ENCODE peak calls at places on chromosome 15, in seven cellular contexts. One of them, this sample, is unnamed.

GRCh38 chr15:101451886-101452285 is 37.6 kb downstream of the PCSK6 start:
- DNase-seq in naive thymus-derived CD4-positive, alpha-beta T cell: no peak
- DNase-seq in AG04450: no peak
- DNase-seq in colonic mucosa: no peak
- DNase-seq in caudate nucleus: no peak
- DNase-seq in HCT116: no peak
- DNase-seq in lower lobe of right lung: no peak
- DNase-seq in this sample: no peak

GRCh38 chr15:48090115-48090514 is 30.7 kb upstream of the SLC24A5 start:
- DNase-seq in caudate nucleus: no peak
- DNase-seq in naive thymus-derived CD4-positive, alpha-beta T cell: no peak
- DNase-seq in colonic mucosa: peak
- DNase-seq in lower lobe of right lung: no peak
- DNase-seq in HCT116: no peak
- DNase-seq in AG04450: no peak
- DNase-seq in this sample: no peak

GRCh38 chr15:25710184-25710583 is 152.9 kb downstream of the ATP10A start:
- DNase-seq in AG04450: no peak
- DNase-seq in HCT116: no peak
- DNase-seq in naive thymus-derived CD4-positive, alpha-beta T cell: peak
- DNase-seq in caudate nucleus: no peak
- DNase-seq in colonic mucosa: no peak
- DNase-seq in lower lobe of right lung: peak
- DNase-seq in this sample: no peak

GRCh38 chr15:59222106-59222505 is 15.5 kb downstream of the LDHAL6B start:
- DNase-seq in colonic mucosa: no peak
- DNase-seq in AG04450: peak
- DNase-seq in naive thymus-derived CD4-positive, alpha-beta T cell: no peak
- DNase-seq in lower lobe of right lung: no peak
- DNase-seq in caudate nucleus: no peak
- DNase-seq in HCT116: no peak
- DNase-seq in this sample: no peak

GRCh38 chr15:86759766-86760165 is 680.1 kb downstream of the AGBL1 start:
- DNase-seq in AG04450: no peak
- DNase-seq in caudate nucleus: no peak
- DNase-seq in lower lobe of right lung: no peak
- DNase-seq in naive thymus-derived CD4-positive, alpha-beta T cell: no peak
- DNase-seq in colonic mucosa: no peak
- DNase-seq in HCT116: no peak
- DNase-seq in this sample: no peak

GRCh38 chr15:79743032-79743431 is 153.8 kb downstream of the MTHFS start:
- DNase-seq in lower lobe of right lung: no peak
- DNase-seq in HCT116: no peak
- DNase-seq in naive thymus-derived CD4-positive, alpha-beta T cell: no peak
- DNase-seq in colonic mucosa: no peak
- DNase-seq in caudate nucleus: no peak
- DNase-seq in AG04450: no peak
- DNase-seq in this sample: no peak

GRCh38 chr15:56356616-56357015 is 8.6 kb upstream of the TEX9 start:
- DNase-seq in lower lobe of right lung: no peak
- DNase-seq in HCT116: no peak
- DNase-seq in naive thymus-derived CD4-positive, alpha-beta T cell: no peak
- DNase-seq in caudate nucleus: no peak
- DNase-seq in AG04450: no peak
- DNase-seq in colonic mucosa: no peak
- DNase-seq in this sample: no peak

GRCh38 chr15:38690221-38690620 is 125.6 kb upstream of the RASGRP1 start:
- DNase-seq in caudate nucleus: no peak
- DNase-seq in naive thymus-derived CD4-positive, alpha-beta T cell: no peak
- DNase-seq in HCT116: no peak
- DNase-seq in AG04450: no peak
- DNase-seq in colonic mucosa: no peak
- DNase-seq in lower lobe of right lung: no peak
- DNase-seq in this sample: no peak

GRCh38 chr15:101027273-101027901 is 108.2 kb downstream of the LRRK1 start:
- DNase-seq in HCT116: no peak
- DNase-seq in naive thymus-derived CD4-positive, alpha-beta T cell: no peak
- DNase-seq in colonic mucosa: peak
- DNase-seq in AG04450: no peak
- DNase-seq in lower lobe of right lung: no peak
- DNase-seq in caudate nucleus: no peak
- DNase-seq in this sample: no peak

GRCh38 chr15:23869391-23869790 is 182.3 kb upstream of the NDN start:
- DNase-seq in HCT116: no peak
- DNase-seq in caudate nucleus: no peak
- DNase-seq in colonic mucosa: peak
- DNase-seq in naive thymus-derived CD4-positive, alpha-beta T cell: no peak
- DNase-seq in AG04450: no peak
- DNase-seq in lower lobe of right lung: peak
- DNase-seq in this sample: no peak

GRCh38 chr15:65101418-65101890 is 13.5 kb downstream of the UBAP1L start:
- DNase-seq in naive thymus-derived CD4-positive, alpha-beta T cell: no peak
- DNase-seq in AG04450: peak
- DNase-seq in lower lobe of right lung: peak
- DNase-seq in colonic mucosa: peak
- DNase-seq in caudate nucleus: peak
- DNase-seq in HCT116: peak
- DNase-seq in this sample: no peak

GRCh38 chr15:34754674-34755418 is at the start of gene GJD2:
- DNase-seq in naive thymus-derived CD4-positive, alpha-beta T cell: no peak
- DNase-seq in colonic mucosa: no peak
- DNase-seq in lower lobe of right lung: no peak
- DNase-seq in caudate nucleus: no peak
- DNase-seq in AG04450: no peak
- DNase-seq in HCT116: no peak
- DNase-seq in this sample: no peak

GRCh38 chr15:85380860-85381535 is 595 bp downstream of the AKAP13 start:
- DNase-seq in HCT116: no peak
- DNase-seq in colonic mucosa: peak
- DNase-seq in AG04450: no peak
- DNase-seq in naive thymus-derived CD4-positive, alpha-beta T cell: peak
- DNase-seq in caudate nucleus: no peak
- DNase-seq in lower lobe of right lung: peak
- DNase-seq in this sample: no peak

DNA sequence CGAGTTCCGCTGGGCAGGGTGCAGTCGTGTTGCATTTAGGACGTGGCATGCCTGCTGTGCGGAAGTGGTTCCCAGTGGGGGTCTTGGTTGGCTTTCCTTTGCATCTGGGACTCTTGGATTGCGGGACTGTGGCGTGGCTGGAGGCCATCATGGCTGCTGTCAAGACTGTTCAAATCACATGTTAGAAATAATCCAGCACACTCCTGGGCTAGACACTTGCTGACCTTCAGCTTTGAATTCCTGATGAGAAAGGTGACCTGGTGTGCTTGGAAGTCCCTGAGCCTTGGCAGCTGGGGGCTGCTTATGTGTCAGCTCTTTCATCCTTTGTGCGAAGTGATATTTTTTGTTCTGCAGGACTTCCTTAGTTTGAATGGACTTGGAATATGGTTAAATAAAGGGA is 59.9 kb downstream of the IGF1R start:
- DNase-seq in AG04450: no peak
- DNase-seq in lower lobe of right lung: no peak
- DNase-seq in caudate nucleus: no peak
- DNase-seq in HCT116: no peak
- DNase-seq in colonic mucosa: no peak
- DNase-seq in naive thymus-derived CD4-positive, alpha-beta T cell: no peak
- DNase-seq in this sample: no peak
- H3K27ac ChIP-seq in AG04450: no peak
- H3K27ac ChIP-seq in lower lobe of right lung: no peak
- H3K27ac ChIP-seq in caudate nucleus: no peak
- H3K27ac ChIP-seq in HCT116: no peak
- H3K27ac ChIP-seq in colonic mucosa: no peak
- H3K27ac ChIP-seq in naive thymus-derived CD4-positive, alpha-beta T cell: no peak
- H3K27ac ChIP-seq in this sample: no peak

GRCh38 chr15:41278319-41278718 is 47.3 kb downstream of the CHP1 start:
- DNase-seq in AG04450: no peak
- DNase-seq in caudate nucleus: no peak
- DNase-seq in HCT116: no peak
- DNase-seq in colonic mucosa: no peak
- DNase-seq in lower lobe of right lung: no peak
- DNase-seq in naive thymus-derived CD4-positive, alpha-beta T cell: no peak
- DNase-seq in this sample: no peak

GRCh38 chr15:41279535-41280283 is 48.6 kb downstream of the CHP1 start:
- DNase-seq in naive thymus-derived CD4-positive, alpha-beta T cell: no peak
- DNase-seq in AG04450: no peak
- DNase-seq in colonic mucosa: no peak
- DNase-seq in lower lobe of right lung: no peak
- DNase-seq in caudate nucleus: no peak
- DNase-seq in HCT116: no peak
- DNase-seq in this sample: no peak

GRCh38 chr15:41283653-41284424 is 48.6 kb downstream of the OIP5 start:
- DNase-seq in HCT116: peak
- DNase-seq in colonic mucosa: peak
- DNase-seq in lower lobe of right lung: peak
- DNase-seq in naive thymus-derived CD4-positive, alpha-beta T cell: peak
- DNase-seq in caudate nucleus: peak
- DNase-seq in AG04450: peak
- DNase-seq in this sample: peak

GRCh38 chr15:41284425-41285177 is 47.8 kb downstream of the OIP5 start:
- DNase-seq in lower lobe of right lung: no peak
- DNase-seq in colonic mucosa: peak
- DNase-seq in naive thymus-derived CD4-positive, alpha-beta T cell: no peak
- DNase-seq in caudate nucleus: no peak
- DNase-seq in AG04450: no peak
- DNase-seq in HCT116: no peak
- DNase-seq in this sample: no peak

DNA sequence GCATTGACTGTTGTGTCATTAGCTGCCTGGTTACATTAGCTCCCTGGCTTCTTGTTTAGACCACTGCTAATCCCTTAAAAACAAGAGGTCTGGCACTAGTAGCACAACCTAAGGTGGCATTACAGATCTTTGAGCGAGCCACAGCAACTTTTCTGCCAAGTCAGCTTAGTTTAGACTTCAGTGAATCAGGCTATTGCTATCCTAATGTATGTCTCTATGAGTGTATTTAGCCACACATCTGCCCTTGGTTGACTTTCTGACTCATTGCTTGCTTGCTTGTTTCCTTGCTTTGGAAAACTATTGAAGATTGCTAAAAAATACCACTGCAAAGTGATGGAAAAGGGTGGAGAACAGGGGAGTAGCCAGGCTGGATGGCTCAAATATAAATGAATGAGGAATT is 50.2 kb downstream of the CHP1 start:
- DNase-seq in HCT116: no peak
- DNase-seq in AG04450: peak
- DNase-seq in caudate nucleus: no peak
- DNase-seq in colonic mucosa: no peak
- DNase-seq in naive thymus-derived CD4-positive, alpha-beta T cell: no peak
- DNase-seq in lower lobe of right lung: no peak
- DNase-seq in this sample: no peak
- H3K27ac ChIP-seq in HCT116: no peak
- H3K27ac ChIP-seq in AG04450: peak
- H3K27ac ChIP-seq in caudate nucleus: no peak
- H3K27ac ChIP-seq in colonic mucosa: no peak
- H3K27ac ChIP-seq in naive thymus-derived CD4-positive, alpha-beta T cell: no peak
- H3K27ac ChIP-seq in lower lobe of right lung: no peak
- H3K27ac ChIP-seq in this sample: peak

GRCh38 chr15:62327386-62327785 is 162.3 kb upstream of the C2CD4B start:
- DNase-seq in naive thymus-derived CD4-positive, alpha-beta T cell: no peak
- DNase-seq in colonic mucosa: no peak
- DNase-seq in caudate nucleus: no peak
- DNase-seq in AG04450: no peak
- DNase-seq in HCT116: no peak
- DNase-seq in lower lobe of right lung: no peak
- DNase-seq in this sample: no peak
- H3K27ac ChIP-seq in naive thymus-derived CD4-positive, alpha-beta T cell: no peak
- H3K27ac ChIP-seq in colonic mucosa: no peak
- H3K27ac ChIP-seq in caudate nucleus: no peak
- H3K27ac ChIP-seq in AG04450: no peak
- H3K27ac ChIP-seq in HCT116: no peak
- H3K27ac ChIP-seq in lower lobe of right lung: no peak
- H3K27ac ChIP-seq in this sample: no peak

DNA sequence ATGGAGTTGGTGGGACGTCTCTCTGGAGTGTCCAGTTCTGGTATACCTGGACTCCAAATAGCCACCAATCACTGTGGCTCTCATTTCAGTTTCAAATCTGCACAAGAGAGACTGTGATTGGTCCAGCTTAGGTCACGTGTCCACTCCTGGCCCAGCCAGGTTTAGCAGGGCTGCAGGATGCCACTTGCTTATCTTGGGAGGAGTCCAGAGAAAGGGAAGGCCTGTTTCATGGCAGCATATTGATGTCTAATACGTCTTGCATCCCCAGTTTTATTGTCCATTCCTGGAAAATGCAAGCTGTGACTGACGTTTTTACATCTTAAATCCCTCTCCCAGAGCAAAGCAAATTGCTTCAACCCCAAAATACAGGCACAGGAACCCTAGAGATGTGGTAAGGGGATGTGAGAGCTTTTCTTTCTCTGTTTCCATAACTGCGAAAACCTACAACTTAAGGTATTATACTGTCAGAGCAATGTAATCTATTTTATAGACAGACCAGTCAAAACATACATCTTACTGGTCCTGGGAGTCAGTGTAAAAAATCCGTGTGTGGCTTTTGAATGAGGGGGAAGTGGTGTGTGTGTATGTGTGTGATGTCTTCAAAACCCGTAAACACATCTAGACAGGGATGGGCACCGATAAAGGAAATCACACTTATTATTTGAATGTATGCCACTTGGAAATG is 274.4 kb downstream of the TLE3 start:
- DNase-seq in naive thymus-derived CD4-positive, alpha-beta T cell: no peak
- DNase-seq in HCT116: peak
- DNase-seq in lower lobe of right lung: no peak
- DNase-seq in colonic mucosa: no peak
- DNase-seq in caudate nucleus: no peak
- DNase-seq in AG04450: no peak
- DNase-seq in this sample: no peak
- H3K27ac ChIP-seq in naive thymus-derived CD4-positive, alpha-beta T cell: no peak
- H3K27ac ChIP-seq in HCT116: no peak
- H3K27ac ChIP-seq in lower lobe of right lung: no peak
- H3K27ac ChIP-seq in colonic mucosa: no peak
- H3K27ac ChIP-seq in caudate nucleus: no peak
- H3K27ac ChIP-seq in AG04450: no peak
- H3K27ac ChIP-seq in this sample: no peak

This sample was measured in epithelial cell of prostate.